ENCODE peak calls at places on chromosome 21, in seven cellular contexts. Q is naive thymus-derived CD4-positive, alpha-beta T cell; U is LHCN-M2; F is Calu3; S is omental fat pad; B is H7; I is A172. R is an unnamed sample.

GRCh38 chr21:46014828-46015227 is 33.3 kb downstream of the COL6A1 start:
- DNase-seq in I (no peak), Q (no peak), S (no peak), U (no peak), B (no peak), F (no peak), R (no peak)

GRCh38 chr21:42493109-42494060 is 2.6 kb downstream of the RSPH1 start:
- DNase-seq in Q (no peak), B (no peak), U (no peak), F (no peak), I (no peak), S (no peak), R (no peak)

GRCh38 chr21:39182484-39183271 is 573 bp downstream of the PSMG1 start:
- DNase-seq in F (peak), S (no peak), I (peak), U (no peak), Q (no peak), B (no peak), R (no peak)

GRCh38 chr21:37914211-37914900 is 1.9 kb downstream of the KCNJ6 start:
- DNase-seq in B (peak), S (no peak), F (no peak), Q (no peak), U (peak), I (peak), R (peak)

GRCh38 chr21:29626787-29627470 is 312.9 kb downstream of the GRIK1 start:
- DNase-seq in Q (no peak), I (no peak), B (no peak), F (no peak), U (no peak), S (no peak), R (no peak)

GRCh38 chr21:42992943-42993712 is 18.8 kb downstream of the PKNOX1 start:
- DNase-seq in I (no peak), Q (no peak), S (no peak), B (no peak), F (no peak), U (no peak), R (no peak)

GRCh38 chr21:34743831-34744230 is 75.0 kb downstream of the CLIC6 start:
- DNase-seq in I (peak), Q (no peak), F (peak), B (no peak), U (peak), S (no peak), R (peak)

GRCh38 chr21:39029086-39029772 is 154.0 kb downstream of the PSMG1 start:
- DNase-seq in F (no peak), Q (no peak), I (no peak), U (no peak), S (no peak), B (no peak), R (no peak)

GRCh38 chr21:45098867-45099266 is 24.5 kb downstream of the ADARB1 start:
- DNase-seq in B (peak), U (peak), F (no peak), Q (no peak), S (no peak), I (no peak), R (no peak)

GRCh38 chr21:37153935-37154350 is 80.9 kb downstream of the TTC3 start:
- DNase-seq in S (no peak), I (peak), U (peak), B (peak), Q (no peak), F (no peak), R (peak)

GRCh38 chr21:17351766-17352165 is 161.1 kb upstream of the CXADR start:
- DNase-seq in Q (no peak), S (no peak), F (no peak), I (peak), U (no peak), B (no peak), R (no peak)

GRCh38 chr21:34080693-34081092 is 7.3 kb downstream of the MRPS6 start:
- DNase-seq in S (no peak), Q (no peak), U (no peak), F (no peak), I (no peak), B (no peak), R (no peak)

GRCh38 chr21:31912501-31912900 is 39.7 kb downstream of the HUNK start:
- DNase-seq in S (no peak), F (no peak), I (no peak), Q (no peak), B (no peak), U (no peak), R (no peak)

GRCh38 chr21:28737671-28738279 is 254.9 kb downstream of the LTN1 start:
- DNase-seq in I (peak), B (no peak), S (no peak), U (peak), Q (no peak), F (no peak), R (no peak)

GRCh38 chr21:38136201-38136600 is 120.6 kb upstream of the KCNJ15 start:
- DNase-seq in S (no peak), Q (no peak), I (no peak), F (no peak), U (no peak), B (no peak), R (no peak)

GRCh38 chr21:36966846-36967657 is 583 bp upstream of the HLCS start:
- DNase-seq in U (peak), Q (no peak), B (no peak), I (peak), S (no peak), F (no peak), R (no peak)

GRCh38 chr21:41235214-41235613 is 67.3 kb downstream of the BACE2 start:
- DNase-seq in S (no peak), U (no peak), Q (no peak), I (no peak), B (no peak), F (no peak), R (no peak)

GRCh38 chr21:41141031-41141457 is 26.9 kb upstream of the BACE2 start:
- DNase-seq in U (peak), S (no peak), B (no peak), Q (no peak), I (peak), F (peak), R (peak)

GRCh38 chr21:30515681-30516080 is 13.7 kb upstream of the KRTAP19-5 start:
- DNase-seq in U (no peak), F (no peak), Q (no peak), I (no peak), B (no peak), S (no peak), R (no peak)

GRCh38 chr21:44723177-44724131 is 12.1 kb upstream of the TSPEAR start:
- DNase-seq in S (no peak), B (peak), U (no peak), I (no peak), F (no peak), Q (no peak), R (no peak)

GRCh38 chr21:44914176-44914874 is 6.4 kb downstream of the ITGB2 start:
- DNase-seq in I (no peak), Q (peak), U (no peak), F (no peak), S (no peak), B (no peak), R (no peak)

R was measured in body of pancreas.